ENCODE peak calls at places on chromosomes 3 and 15, in four cellular contexts. R is cardiac muscle cell, P is GM12878, Z is mucosa of descending colon. V is an unnamed sample.

GRCh38 chr3:46908294-46908985 is 30.9 kb downstream of the PTH1R start:
- DNase-seq in R (peak), P (no peak), Z (no peak), V (no peak)

GRCh38 chr3:131535131-131535530 is 32.4 kb upstream of the MRPL3 start:
- DNase-seq in R (peak), P (no peak), Z (no peak), V (no peak)

GRCh38 chr15:65980824-65981456 is 111.6 kb downstream of the RAB11A start:
- DNase-seq in R (peak), P (no peak), Z (no peak), V (peak)

GRCh38 chr3:52395503-52395865 is 49.4 kb downstream of the SEMA3G start:
- DNase-seq in R (no peak), P (no peak), Z (peak), V (no peak)

GRCh38 chr3:21954709-21955108 is 203.7 kb upstream of the ZNF385D start:
- DNase-seq in R (peak), P (no peak), Z (no peak), V (no peak)

GRCh38 chr15:26890451-26890850 is 23.6 kb downstream of the GABRA5 start:
- DNase-seq in R (no peak), P (no peak), Z (no peak), V (no peak)

GRCh38 chr3:177574232-177574856 is 377.1 kb upstream of the TBL1XR1 start:
- DNase-seq in R (peak), P (no peak), Z (peak), V (no peak)

GRCh38 chr15:100330221-100330620 is 11.6 kb downstream of the ADAMTS17 start:
- DNase-seq in R (no peak), P (no peak), Z (no peak), V (no peak)

GRCh38 chr3:193816656-193817311 is 223.8 kb downstream of the OPA1 start:
- DNase-seq in R (peak), P (no peak), Z (peak), V (peak)

GRCh38 chr3:10196389-10197052 is 31.8 kb downstream of the IRAK2 start:
- DNase-seq in R (peak), P (peak), Z (no peak), V (no peak)

GRCh38 chr3:30912304-30912703 is 17.8 kb upstream of the GADL1 start:
- DNase-seq in R (no peak), P (no peak), Z (no peak), V (no peak)

GRCh38 chr15:70892912-70893560 is 410 bp downstream of the LRRC49 start:
- DNase-seq in R (peak), P (no peak), Z (peak), V (no peak)

GRCh38 chr15:64356443-64357040 is 569 bp upstream of the CSNK1G1 start:
- DNase-seq in R (peak), P (no peak), Z (no peak), V (no peak)

GRCh38 chr15:36896949-36897348 is 203.4 kb downstream of the MEIS2 start:
- DNase-seq in R (no peak), P (no peak), Z (no peak), V (no peak)

GRCh38 chr15:98658831-98659699 is 10.7 kb downstream of the IGF1R start:
- DNase-seq in R (peak), P (peak), Z (no peak), V (no peak)

GRCh38 chr3:176906046-176906905 is 291.0 kb downstream of the TBL1XR1 start:
- DNase-seq in R (peak), P (no peak), Z (no peak), V (no peak)

GRCh38 chr15:92908369-92909057 is 8.4 kb downstream of the CHD2 start:
- DNase-seq in R (no peak), P (no peak), Z (no peak), V (no peak)

GRCh38 chr15:83911345-83911744 is 257.4 kb downstream of the ADAMTSL3 start:
- DNase-seq in R (no peak), P (no peak), Z (no peak), V (no peak)

GRCh38 chr3:39141211-39141995 is 12.0 kb downstream of the CSRNP1 start:
- DNase-seq in R (peak), P (no peak), Z (peak), V (no peak)

GRCh38 chr3:153977148-153977547 is 144.0 kb upstream of the ARHGEF26 start:
- DNase-seq in R (peak), P (no peak), Z (no peak), V (no peak)

GRCh38 chr3:194876403-194877165 is 190.9 kb downstream of the FAM43A start:
- DNase-seq in R (no peak), P (no peak), Z (no peak), V (no peak)

GRCh38 chr3:66312039-66312438 is 91.2 kb downstream of the SLC25A26 start:
- DNase-seq in R (no peak), P (no peak), Z (no peak), V (no peak)

GRCh38 chr3:194462936-194463335 is 23.9 kb downstream of the ATP13A3 start:
- DNase-seq in R (no peak), P (no peak), Z (no peak), V (no peak)

GRCh38 chr15:64911317-64912186 is at the start of gene ANKDD1A:
- DNase-seq in R (peak), P (no peak), Z (peak), V (no peak)

GRCh38 chr3:13190376-13190762 is 117.1 kb upstream of the IQSEC1 start:
- DNase-seq in R (no peak), P (no peak), Z (no peak), V (no peak)

GRCh38 chr3:43372809-43373587 is 86.7 kb downstream of the SNRK start:
- DNase-seq in R (no peak), P (no peak), Z (no peak), V (peak)

GRCh38 chr15:31262143-31262530 is 64.5 kb upstream of the KLF13 start:
- DNase-seq in R (no peak), P (no peak), Z (peak), V (no peak)

GRCh38 chr15:72809329-72809728 is 25.8 kb upstream of the ADPGK start:
- DNase-seq in R (no peak), P (no peak), Z (no peak), V (no peak)

GRCh38 chr3:39808467-39809180 is 785 bp upstream of the MYRIP start:
- DNase-seq in R (peak), P (no peak), Z (peak), V (no peak)

GRCh38 chr3:172237121-172237742 is 197.9 kb downstream of the FNDC3B start:
- DNase-seq in R (no peak), P (no peak), Z (no peak), V (no peak)

GRCh38 chr3:151230644-151231043 is 27.6 kb upstream of the GPR171 start:
- DNase-seq in R (no peak), P (no peak), Z (no peak), V (no peak)

GRCh38 chr3:86990734-86991481 is at the start of gene VGLL3:
- DNase-seq in R (peak), P (no peak), Z (peak), V (peak)

GRCh38 chr3:31370681-31371080 is 162.0 kb upstream of the STT3B start:
- DNase-seq in R (peak), P (no peak), Z (no peak), V (no peak)

GRCh38 chr3:133891662-133892389 is 3.9 kb downstream of the RAB6B start:
- DNase-seq in R (no peak), P (no peak), Z (no peak), V (no peak)

GRCh38 chr3:133890037-133890436 is 5.6 kb downstream of the RAB6B start:
- DNase-seq in R (no peak), P (no peak), Z (no peak), V (no peak)

GRCh38 chr3:133888739-133889340 is 6.8 kb downstream of the RAB6B start:
- DNase-seq in R (no peak), P (no peak), Z (no peak), V (no peak)

GRCh38 chr3:133892546-133893231 is 3.0 kb downstream of the RAB6B start:
- DNase-seq in R (no peak), P (no peak), Z (no peak), V (no peak)

GRCh38 chr3:133890972-133891644 is 4.6 kb downstream of the RAB6B start:
- DNase-seq in R (no peak), P (no peak), Z (no peak), V (no peak)
- H3K4me3 ChIP-seq in R (no peak), P (no peak), Z (no peak), V (no peak)

DNA sequence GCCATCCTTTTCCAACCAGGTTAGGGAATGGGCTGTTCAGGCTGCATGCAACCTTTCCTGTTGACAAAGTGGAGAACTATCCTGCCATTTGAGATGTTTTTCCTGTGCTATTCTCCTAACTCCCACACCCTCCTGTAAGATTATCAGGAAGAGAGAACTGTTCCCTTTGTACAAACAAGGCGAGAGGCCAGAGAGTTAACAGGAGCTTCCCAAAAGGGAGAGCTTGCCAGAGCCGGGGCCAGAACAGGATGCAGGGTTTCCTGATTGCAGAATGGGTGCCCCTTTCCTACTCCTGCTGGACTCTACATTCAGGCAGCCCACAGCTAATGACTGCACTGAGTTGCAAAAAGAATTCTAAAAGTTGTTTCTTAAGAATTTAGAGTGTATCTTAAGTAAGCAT is 17.1 kb downstream of the PML start:
- DNase-seq in R (peak), P (no peak), Z (no peak), V (no peak)
- H3K4me3 ChIP-seq in R (no peak), P (no peak), Z (no peak), V (no peak)

GRCh38 chr3:187914231-187914630 is 169.0 kb upstream of the BCL6 start:
- DNase-seq in R (no peak), P (no peak), Z (no peak), V (no peak)

GRCh38 chr3:187912007-187912406 is 166.7 kb upstream of the BCL6 start:
- DNase-seq in R (no peak), P (no peak), Z (no peak), V (no peak)

GRCh38 chr3:187909871-187910270 is 164.6 kb upstream of the BCL6 start:
- DNase-seq in R (no peak), P (no peak), Z (no peak), V (no peak)

GRCh38 chr3:187916072-187916471 is 170.8 kb upstream of the BCL6 start:
- DNase-seq in R (no peak), P (no peak), Z (no peak), V (no peak)

GRCh38 chr3:187913617-187914033 is 168.4 kb upstream of the BCL6 start:
- DNase-seq in R (peak), P (no peak), Z (no peak), V (no peak)
- H3K4me3 ChIP-seq in R (no peak), P (no peak), Z (no peak), V (no peak)

GRCh38 chr3:120432105-120432860 is 18.5 kb downstream of the FSTL1 start:
- DNase-seq in R (peak), P (no peak), Z (no peak), V (peak)
- H3K4me3 ChIP-seq in R (no peak), P (no peak), Z (no peak), V (no peak)

GRCh38 chr3:81726132-81726531 is 35.3 kb downstream of the GBE1 start:
- DNase-seq in R (peak), P (no peak), Z (no peak), V (no peak)

GRCh38 chr3:81728766-81729544 is 32.5 kb downstream of the GBE1 start:
- DNase-seq in R (peak), P (no peak), Z (no peak), V (no peak)

GRCh38 chr3:81718311-81718710 is 43.1 kb downstream of the GBE1 start:
- DNase-seq in R (no peak), P (no peak), Z (no peak), V (no peak)

GRCh38 chr3:81726735-81727134 is 34.7 kb downstream of the GBE1 start:
- DNase-seq in R (peak), P (no peak), Z (no peak), V (no peak)

GRCh38 chr3:81723732-81724313 is 37.6 kb downstream of the GBE1 start:
- DNase-seq in R (peak), P (no peak), Z (no peak), V (no peak)
- H3K4me3 ChIP-seq in R (no peak), P (no peak), Z (no peak), V (no peak)

GRCh38 chr3:49928511-49929017 is 1.0 kb downstream of the MON1A start:
- DNase-seq in R (no peak), P (no peak), Z (no peak), V (no peak)
- H3K4me3 ChIP-seq in R (no peak), P (peak), Z (no peak), V (no peak)